ENCODE peak calls at places on chromosomes 2 and 18, in four cellular contexts. Y, E, G and S are unnamed samples.

GRCh38 chr2:8004250-8004681 is 677.6 kb upstream of the ID2 start:
- DNase-seq in Y (peak), E (peak), G (no peak), S (peak)

GRCh38 chr2:182266909-182267308 is 159.9 kb downstream of the PDE1A start:
- DNase-seq in Y (no peak), E (no peak), G (no peak), S (no peak)

GRCh38 chr2:109322646-109323045 is 193.6 kb downstream of the SH3RF3 start:
- DNase-seq in Y (no peak), E (no peak), G (no peak), S (no peak)

GRCh38 chr2:156405586-156405985 is 30.6 kb upstream of the GPD2 start:
- DNase-seq in Y (peak), E (peak), G (no peak), S (peak)

GRCh38 chr18:30623401-30624065 is 419.0 kb downstream of the DSC3 start:
- DNase-seq in Y (no peak), E (no peak), G (no peak), S (no peak)

GRCh38 chr18:23994361-23994902 is 20.1 kb upstream of the TTC39C start:
- DNase-seq in Y (peak), E (peak), G (peak), S (no peak)

GRCh38 chr2:148817210-148817708 is 57.8 kb upstream of the KIF5C start:
- DNase-seq in Y (peak), E (no peak), G (no peak), S (no peak)

GRCh38 chr2:215911686-215912085 is 101.7 kb downstream of the MREG start:
- DNase-seq in Y (no peak), E (no peak), G (no peak), S (no peak)

GRCh38 chr2:236673126-236673822 is 103.6 kb downstream of the ACKR3 start:
- DNase-seq in Y (no peak), E (no peak), G (no peak), S (no peak)

GRCh38 chr2:72137498-72138010 is 10.1 kb downstream of the CYP26B1 start:
- DNase-seq in Y (peak), E (peak), G (no peak), S (peak)

GRCh38 chr2:191206613-191207471 is 38.4 kb upstream of the MYO1B start:
- DNase-seq in Y (no peak), E (no peak), G (peak), S (no peak)

GRCh38 chr2:230865766-230866703 is 1.3 kb downstream of the ITM2C start:
- DNase-seq in Y (no peak), E (peak), G (peak), S (no peak)

GRCh38 chr2:33426666-33427231 is 49.7 kb upstream of the RASGRP3 start:
- DNase-seq in Y (peak), E (peak), G (no peak), S (no peak)

GRCh38 chr2:198662916-198663315 is 794.8 kb downstream of the SATB2 start:
- DNase-seq in Y (no peak), E (peak), G (no peak), S (peak)

GRCh38 chr2:73279852-73280251 is 4.4 kb downstream of the FBXO41 start:
- DNase-seq in Y (no peak), E (no peak), G (no peak), S (no peak)

GRCh38 chr2:96108578-96109561 is 7.5 kb downstream of the ADRA2B start:
- DNase-seq in Y (no peak), E (no peak), G (no peak), S (no peak)

GRCh38 chr2:97760480-97761049 is 47.2 kb downstream of the ZAP70 start:
- DNase-seq in Y (no peak), E (no peak), G (no peak), S (no peak)

GRCh38 chr2:43239981-43240761 is 13.8 kb upstream of the ZFP36L2 start:
- DNase-seq in Y (no peak), E (no peak), G (no peak), S (no peak)

GRCh38 chr2:167964650-167965404 is 282.6 kb downstream of the STK39 start:
- DNase-seq in Y (peak), E (peak), G (no peak), S (no peak)

GRCh38 chr2:25954199-25954752 is 28.0 kb downstream of the KIF3C start:
- DNase-seq in Y (no peak), E (no peak), G (no peak), S (no peak)

GRCh38 chr2:70982971-70983370 is 4.5 kb downstream of the ANKRD53 start:
- DNase-seq in Y (no peak), E (no peak), G (no peak), S (no peak)

GRCh38 chr2:217610411-217610814 is 392.4 kb downstream of the TNS1 start:
- DNase-seq in Y (no peak), E (no peak), G (peak), S (no peak)

GRCh38 chr2:60553992-60554648 is 666 bp upstream of the BCL11A start:
- DNase-seq in Y (no peak), E (peak), G (peak), S (no peak)

GRCh38 chr18:24022141-24022540 is 7.6 kb downstream of the TTC39C start:
- DNase-seq in Y (peak), E (peak), G (no peak), S (no peak)

GRCh38 chr2:18784245-18784644 is 194.9 kb upstream of the NT5C1B start:
- DNase-seq in Y (no peak), E (no peak), G (no peak), S (no peak)

GRCh38 chr2:172294983-172295382 is 132.4 kb upstream of the ITGA6 start:
- DNase-seq in Y (no peak), E (no peak), G (no peak), S (no peak)

GRCh38 chr18:75213610-75214009 is 3.0 kb downstream of the TSHZ1 start:
- DNase-seq in Y (peak), E (peak), G (no peak), S (no peak)

DNA sequence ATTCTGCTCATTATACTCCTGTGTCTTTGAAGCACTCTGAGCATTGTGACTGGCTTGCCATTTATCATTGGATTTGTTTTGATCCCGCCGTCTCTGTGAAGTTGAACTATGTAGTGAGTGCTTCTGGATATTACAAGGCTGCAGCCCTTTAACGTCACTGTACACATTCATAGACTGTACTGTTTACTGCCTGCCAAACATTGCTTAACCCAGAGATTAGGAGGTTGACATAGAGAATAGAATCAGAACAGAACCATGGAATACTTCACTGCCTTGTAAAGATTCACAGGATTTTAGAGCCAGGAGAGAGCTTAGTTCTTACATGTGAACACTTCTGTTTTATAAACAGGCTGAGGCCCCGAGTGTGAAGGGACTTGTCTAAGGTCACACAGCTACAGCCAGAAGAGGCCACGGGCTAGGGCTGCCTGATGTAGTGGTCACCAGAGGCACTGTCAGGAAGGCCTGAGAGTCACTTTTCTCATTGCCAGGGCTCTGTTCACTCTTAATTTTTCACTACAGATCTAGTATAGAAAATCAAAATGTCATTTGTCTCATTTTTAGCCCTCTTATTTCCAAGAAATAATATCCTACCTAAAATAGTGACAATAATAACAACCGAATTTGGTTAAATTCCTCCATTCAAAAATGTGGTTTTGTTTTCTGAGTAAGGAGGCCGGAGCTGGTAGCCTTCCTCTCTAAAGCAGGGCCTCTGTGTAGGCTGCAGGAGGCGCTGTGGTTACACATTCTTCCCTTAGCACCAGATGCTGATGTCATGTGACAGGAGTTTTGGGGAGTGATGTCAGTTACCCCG is 87.9 kb downstream of the UGGT1 start:
- DNase-seq in Y (peak), E (peak), G (peak), S (peak)
- H3K27ac ChIP-seq in Y (peak), E (no peak), G (no peak), S (no peak)

GRCh38 chr2:241273552-241273988 is 41.9 kb downstream of the HDLBP start:
- DNase-seq in Y (no peak), E (peak), G (no peak), S (no peak)
- H3K4me3 ChIP-seq in Y (no peak), E (peak), G (peak), S (peak)

GRCh38 chr18:8703181-8703638 is 2.1 kb upstream of the MTCL1 start:
- DNase-seq in Y (no peak), E (no peak), G (no peak), S (no peak)

GRCh38 chr18:8704361-8705279 is 736 bp upstream of the MTCL1 start:
- DNase-seq in Y (peak), E (peak), G (peak), S (peak)

GRCh38 chr18:8702668-8703067 is 2.7 kb upstream of the MTCL1 start:
- DNase-seq in Y (no peak), E (no peak), G (no peak), S (no peak)

GRCh38 chr18:8705280-8705940 is at the start of gene MTCL1:
- DNase-seq in Y (peak), E (peak), G (peak), S (no peak)

GRCh38 chr18:8703781-8704301 is 1.5 kb upstream of the MTCL1 start:
- DNase-seq in Y (no peak), E (no peak), G (no peak), S (no peak)
- H3K27ac ChIP-seq in Y (no peak), E (peak), G (no peak), S (peak)

DNA sequence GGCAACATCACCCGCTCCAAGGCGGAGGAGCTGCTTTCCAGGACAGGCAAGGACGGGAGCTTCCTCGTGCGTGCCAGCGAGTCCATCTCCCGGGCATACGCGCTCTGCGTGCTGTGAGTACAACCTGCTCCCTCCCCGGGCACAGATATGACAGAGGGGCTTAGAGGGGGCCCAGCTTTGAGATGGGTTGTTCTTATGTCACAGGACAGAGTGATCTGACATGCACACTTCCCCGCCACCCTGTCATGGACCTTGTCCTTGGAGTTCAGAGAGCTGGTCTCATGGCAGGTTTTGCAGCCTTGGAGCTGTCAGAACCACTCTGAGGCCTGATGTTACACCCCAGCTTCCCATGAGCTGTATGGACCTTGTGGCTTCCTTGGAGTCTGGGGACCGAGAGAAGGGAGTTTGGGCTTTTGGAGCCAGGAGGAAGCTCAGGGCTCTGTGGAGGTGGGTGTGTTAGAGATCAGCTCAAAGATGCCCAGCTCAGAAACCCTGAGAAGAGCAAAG is 411 bp downstream of the INPP5D start:
- DNase-seq in Y (no peak), E (no peak), G (no peak), S (no peak)
- H3K4me3 ChIP-seq in Y (no peak), E (no peak), G (peak), S (peak)

GRCh38 chr2:74379851-74380789 is at the start of gene DCTN1:
- DNase-seq in Y (peak), E (peak), G (no peak), S (peak)

GRCh38 chr2:74381751-74382150 is 1.6 kb upstream of the DCTN1 start:
- DNase-seq in Y (no peak), E (no peak), G (no peak), S (no peak)

GRCh38 chr2:74385396-74385795 is 5.3 kb upstream of the DCTN1 start:
- DNase-seq in Y (no peak), E (peak), G (no peak), S (no peak)

GRCh38 chr2:74384051-74384450 is 3.9 kb upstream of the DCTN1 start:
- DNase-seq in Y (no peak), E (peak), G (no peak), S (no peak)

DNA sequence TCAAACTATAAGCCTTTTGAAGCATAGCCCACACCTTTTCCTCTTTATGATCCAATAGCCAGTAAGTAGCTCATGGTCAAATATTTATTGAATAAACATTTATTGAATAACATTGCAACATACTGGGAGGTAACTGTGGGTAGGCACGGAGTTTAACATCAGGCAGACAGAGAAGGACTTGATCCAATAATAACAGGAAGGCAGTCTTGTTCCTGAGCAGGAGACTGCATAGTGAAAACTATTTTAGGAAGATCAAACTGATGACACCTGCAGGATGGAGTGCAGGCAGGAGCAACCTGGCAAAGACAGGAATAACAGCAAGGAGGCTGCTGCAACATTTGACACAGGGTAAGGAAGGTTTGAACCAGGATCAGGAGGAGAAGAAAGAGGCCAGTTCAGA is 3.1 kb upstream of the DCTN1 start:
- DNase-seq in Y (peak), E (peak), G (no peak), S (no peak)
- H3K27ac ChIP-seq in Y (peak), E (peak), G (no peak), S (no peak)

DNA sequence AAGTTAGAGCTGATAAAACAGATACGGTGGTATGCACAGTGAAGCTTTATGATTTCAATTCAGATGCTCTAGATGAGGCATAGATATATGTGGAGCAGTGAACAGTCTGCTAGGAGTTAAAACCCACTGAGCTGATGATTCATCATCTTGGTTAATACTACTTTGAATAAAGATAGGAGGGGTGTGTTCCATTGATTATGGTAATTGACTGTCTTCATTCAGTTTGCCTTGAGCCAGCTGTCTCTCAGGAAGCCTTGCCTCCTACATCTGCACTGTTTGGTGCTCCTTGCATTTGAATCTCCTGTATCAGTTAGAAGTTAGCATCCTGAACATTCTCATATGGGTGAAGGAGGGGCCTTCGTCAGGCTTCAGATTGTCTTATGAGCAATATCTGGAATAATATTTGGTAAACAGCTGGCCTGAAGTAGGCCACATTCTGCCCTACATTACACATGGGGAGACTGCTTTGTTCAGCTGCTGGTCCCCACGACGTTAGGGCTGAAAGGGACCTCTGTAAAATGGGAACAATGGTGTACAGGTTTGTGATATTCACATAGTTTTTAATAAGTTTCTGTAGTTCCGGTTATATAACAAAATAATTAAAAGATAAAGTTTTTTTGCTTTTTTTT is 13.3 kb downstream of the MAP4K4 start:
- DNase-seq in Y (peak), E (peak), G (no peak), S (no peak)
- H3K4me3 ChIP-seq in Y (no peak), E (no peak), G (no peak), S (no peak)

DNA sequence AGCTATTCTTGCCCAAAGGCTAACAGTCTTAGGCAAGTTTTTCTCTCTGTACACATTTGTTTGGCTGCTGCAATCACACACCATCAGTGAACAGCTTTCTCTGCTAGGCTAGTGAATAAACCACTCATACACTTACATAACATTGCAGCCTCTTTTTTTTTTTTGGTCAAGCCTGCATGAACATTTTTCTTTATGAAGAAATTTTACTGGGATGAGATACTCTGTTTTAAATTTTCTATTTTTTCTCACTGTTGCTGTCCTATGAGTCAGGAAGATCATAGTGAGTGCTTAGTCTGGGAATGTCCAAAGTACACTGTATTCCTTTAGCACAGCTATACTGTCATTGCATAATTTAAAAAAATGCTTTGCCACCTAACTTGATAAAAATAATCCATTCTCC is 58.5 kb downstream of the ROCK1 start:
- DNase-seq in Y (peak), E (peak), G (no peak), S (no peak)
- H3K27ac ChIP-seq in Y (no peak), E (peak), G (no peak), S (peak)